ENCODE peak calls at places on chromosomes 4 and X, in five cellular contexts. A is M059J, H is KBM-7, L is NCI-H2081, M is left ventricle myocardium superior. B is an unnamed sample.

GRCh38 chrX:69503228-69503834 is 795 bp upstream of the NALF2 start:
- DNase-seq in A (no peak), M (no peak), L (peak), H (no peak), B (no peak)

GRCh38 chr4:154743683-154744340 is at the start of gene LRAT:
- DNase-seq in A (no peak), H (no peak), M (peak), L (peak), B (no peak)

GRCh38 chr4:105902550-105903262 is 7.4 kb downstream of the NPNT start:
- DNase-seq in M (no peak), L (no peak), A (no peak), H (no peak), B (no peak)

GRCh38 chr4:89298160-89298559 is 9.4 kb downstream of the GPRIN3 start:
- DNase-seq in H (peak), L (no peak), M (no peak), A (no peak), B (no peak)

GRCh38 chr4:173564461-173564860 is 34.4 kb upstream of the HAND2 start:
- DNase-seq in H (no peak), L (no peak), A (no peak), M (no peak), B (peak)

GRCh38 chrX:132488819-132489255 is at the start of gene MBNL3:
- DNase-seq in L (no peak), M (peak), A (peak), H (peak), B (peak)

GRCh38 chr4:6019316-6020263 is 1.4 kb upstream of the C4orf50 start:
- DNase-seq in L (peak), H (peak), A (peak), M (no peak), B (peak)

GRCh38 chr4:123986268-123986798 is 589.7 kb downstream of the SPRY1 start:
- DNase-seq in L (no peak), A (peak), M (peak), H (no peak), B (peak)

GRCh38 chr4:180057198-180057821 is 2185.9 kb upstream of the TENM3 start:
- DNase-seq in A (no peak), M (no peak), H (peak), L (peak), B (no peak)

GRCh38 chr4:186249785-186250739 is 15.9 kb upstream of the F11 start:
- DNase-seq in A (no peak), L (no peak), M (no peak), H (no peak), B (no peak)

GRCh38 chr4:80619070-80619674 is 283.6 kb downstream of the CFAP299 start:
- DNase-seq in A (no peak), L (no peak), H (no peak), M (no peak), B (no peak)